ENCODE peak calls at places on chromosomes 2 and 18, in five cellular contexts. R, U, S, L and M are unnamed samples.

GRCh38 chr2:106314427-106314826 is 120.3 kb upstream of the UXS1 start:
- DNase-seq in U (no peak), R (no peak), L (no peak), S (no peak), M (no peak)

GRCh38 chr2:10253596-10254372 is 48.9 kb upstream of the HPCAL1 start:
- DNase-seq in L (no peak), U (no peak), S (no peak), R (no peak), M (no peak)

GRCh38 chr2:188629890-188630483 is 338.3 kb downstream of the GULP1 start:
- DNase-seq in L (no peak), S (no peak), U (no peak), R (no peak), M (no peak)

GRCh38 chr18:79803611-79804051 is 5.9 kb downstream of the KCNG2 start:
- DNase-seq in L (peak), U (no peak), R (no peak), S (no peak), M (no peak)

GRCh38 chr2:45711224-45711623 is 59.7 kb downstream of the PRKCE start:
- DNase-seq in U (no peak), R (no peak), S (no peak), L (no peak), M (no peak)

GRCh38 chr18:12515550-12515949 is 107.8 kb downstream of the PRELID3A start:
- DNase-seq in S (no peak), L (no peak), R (no peak), U (no peak), M (no peak)

GRCh38 chr18:23735021-23735464 is 45.8 kb downstream of the LAMA3 start:
- DNase-seq in R (no peak), S (no peak), L (no peak), U (no peak), M (no peak)

GRCh38 chr2:173880561-173880960 is 84.6 kb downstream of the SP3 start:
- DNase-seq in U (no peak), R (no peak), S (no peak), L (no peak), M (no peak)

GRCh38 chr2:158756976-158757375 is 38.1 kb upstream of the DAPL1 start:
- DNase-seq in L (no peak), R (no peak), U (no peak), S (no peak), M (no peak)

GRCh38 chr18:59961086-59961485 is 61.3 kb downstream of the PMAIP1 start:
- DNase-seq in S (peak), R (no peak), U (no peak), L (no peak), M (peak)

GRCh38 chr18:49972535-49972934 is 159.2 kb upstream of the ACAA2 start:
- DNase-seq in L (no peak), R (no peak), S (no peak), U (no peak), M (no peak)

GRCh38 chr18:74281011-74281638 is 10.6 kb downstream of the CYB5A start:
- DNase-seq in U (no peak), L (no peak), R (no peak), S (no peak), M (no peak)

GRCh38 chr2:208406474-208407451 is at the start of gene PTH2R:
- DNase-seq in S (no peak), L (no peak), U (no peak), R (no peak), M (no peak)

GRCh38 chr2:70959851-70960832 is 18.3 kb upstream of the ANKRD53 start:
- DNase-seq in S (no peak), R (no peak), L (peak), U (no peak), M (no peak)

GRCh38 chr2:229610359-229610758 is 104.0 kb downstream of the DNER start:
- DNase-seq in S (no peak), U (no peak), R (no peak), L (no peak), M (no peak)

GRCh38 chr2:212912445-212913103 is 238.8 kb downstream of the IKZF2 start:
- DNase-seq in L (no peak), S (peak), R (no peak), U (no peak), M (no peak)

GRCh38 chr2:161090401-161090800 is 69.8 kb upstream of the TANK start:
- DNase-seq in R (peak), L (no peak), S (no peak), U (no peak), M (no peak)

GRCh38 chr2:84031312-84031711 is 427.8 kb downstream of the SUCLG1 start:
- DNase-seq in S (no peak), R (no peak), L (no peak), U (no peak), M (no peak)

GRCh38 chr18:62715439-62715792 is at the start of gene PHLPP1:
- DNase-seq in U (no peak), S (no peak), L (no peak), R (no peak), M (no peak)

GRCh38 chr2:12948231-12948962 is 231.7 kb downstream of the TRIB2 start:
- DNase-seq in R (no peak), L (no peak), U (no peak), S (no peak), M (no peak)

GRCh38 chr2:237429761-237430160 is 15.8 kb upstream of the COL6A3 start:
- DNase-seq in S (no peak), L (no peak), U (no peak), R (peak), M (no peak)

GRCh38 chr2:219111375-219112069 is 49.1 kb downstream of the NHEJ1 start:
- DNase-seq in S (no peak), R (no peak), U (no peak), L (no peak), M (no peak)
- H3K4me3 ChIP-seq in S (no peak), R (no peak), U (no peak), L (no peak), M (no peak)

DNA sequence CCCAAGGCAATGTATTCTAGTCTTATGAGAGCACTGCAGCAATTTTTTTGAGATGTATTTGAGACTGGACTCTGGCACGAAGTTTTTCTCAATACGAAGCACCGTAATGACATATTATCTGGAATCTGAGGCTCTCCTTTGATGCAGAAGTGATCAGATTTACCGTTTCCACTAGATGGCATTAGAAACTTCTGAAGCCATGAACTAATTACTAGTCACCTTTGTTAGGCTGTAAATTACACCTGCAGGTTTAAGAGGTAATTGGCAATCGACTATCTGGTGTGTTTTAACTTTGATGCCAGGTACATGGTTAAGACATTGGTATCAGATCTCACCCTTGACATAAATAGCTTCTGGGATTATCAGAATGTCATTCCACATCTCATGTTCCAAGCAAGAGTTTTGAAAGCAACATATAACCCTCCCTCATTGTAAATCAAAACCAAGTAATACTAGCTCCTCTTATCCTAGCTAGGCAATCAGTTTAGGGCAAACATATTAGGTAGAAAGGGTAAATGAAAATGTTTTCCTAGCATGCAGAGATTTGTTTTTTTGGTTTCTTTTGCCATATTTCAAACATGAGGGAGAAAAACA is 254.6 kb upstream of the SPRED2 start:
- DNase-seq in U (no peak), S (no peak), L (no peak), R (no peak), M (no peak)
- TF ChIP-seq CTCF in U (peak), S (no peak), L (no peak), R (no peak), M (peak)

GRCh38 chr18:72673242-72673641 is 129.1 kb upstream of the CBLN2 start:
- DNase-seq in L (no peak), S (no peak), R (no peak), U (no peak), M (no peak)

GRCh38 chr18:72672364-72673151 is 128.4 kb upstream of the CBLN2 start:
- DNase-seq in S (no peak), U (no peak), R (peak), L (no peak), M (peak)

GRCh38 chr18:72667932-72668331 is 123.8 kb upstream of the CBLN2 start:
- DNase-seq in L (no peak), S (no peak), R (no peak), U (no peak), M (no peak)
- H3K4me3 ChIP-seq in L (no peak), S (no peak), R (no peak), U (no peak), M (no peak)

GRCh38 chr2:383173-383572 is 95.3 kb upstream of the ALKAL2 start:
- DNase-seq in L (no peak), R (no peak), S (peak), U (no peak), M (no peak)
- TF ChIP-seq CTCF in L (no peak), R (no peak), S (no peak), U (no peak), M (no peak)

GRCh38 chr2:203820969-203821368 is 46.6 kb upstream of the CTLA4 start:
- DNase-seq in R (peak), S (no peak), L (no peak), U (no peak), M (no peak)
- H3K4me3 ChIP-seq in R (no peak), S (no peak), L (no peak), U (no peak), M (no peak)

DNA sequence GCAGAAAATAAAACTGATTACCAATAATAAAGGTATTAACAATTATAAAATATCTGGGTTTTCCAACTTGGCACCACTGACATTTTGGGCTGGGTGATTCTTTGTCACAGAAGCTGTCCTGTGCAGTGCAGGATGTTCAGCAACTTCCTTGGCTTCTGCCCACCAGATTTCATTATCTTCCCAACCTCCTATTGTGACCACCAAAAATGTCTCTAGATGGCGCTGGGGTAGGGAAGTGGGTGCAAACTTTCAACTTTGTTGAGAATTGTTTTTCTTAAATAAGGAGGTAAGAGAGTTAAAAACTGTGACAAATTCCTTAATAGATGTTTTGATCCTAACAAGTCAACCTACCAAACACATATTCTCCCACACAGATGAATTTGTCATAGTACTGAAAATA is 90.1 kb downstream of the GAREM1 start:
- DNase-seq in R (no peak), S (no peak), L (no peak), U (no peak), M (no peak)
- TF ChIP-seq CTCF in R (no peak), S (no peak), L (no peak), U (no peak), M (no peak)

GRCh38 chr2:60806595-60806987 is 50.5 kb downstream of the PAPOLG start:
- DNase-seq in L (no peak), U (no peak), S (no peak), R (no peak), M (no peak)
- H3K4me3 ChIP-seq in L (no peak), U (no peak), S (no peak), R (no peak), M (no peak)

GRCh38 chr2:36705326-36706020 is 9.0 kb downstream of the VIT start:
- DNase-seq in S (no peak), L (no peak), R (no peak), U (no peak), M (no peak)
- TF ChIP-seq CTCF in S (no peak), L (no peak), R (no peak), U (no peak), M (no peak)

GRCh38 chr2:8002765-8003393 is 679.0 kb upstream of the ID2 start:
- DNase-seq in L (no peak), R (no peak), U (no peak), S (no peak), M (peak)

GRCh38 chr2:8004250-8004681 is 677.6 kb upstream of the ID2 start:
- DNase-seq in R (no peak), S (no peak), L (no peak), U (no peak), M (no peak)

GRCh38 chr2:8006181-8006580 is 675.7 kb upstream of the ID2 start:
- DNase-seq in S (no peak), L (no peak), U (no peak), R (no peak), M (no peak)

GRCh38 chr2:8000861-8001260 is 681.0 kb upstream of the ID2 start:
- DNase-seq in U (no peak), S (no peak), L (no peak), R (no peak), M (no peak)

DNA sequence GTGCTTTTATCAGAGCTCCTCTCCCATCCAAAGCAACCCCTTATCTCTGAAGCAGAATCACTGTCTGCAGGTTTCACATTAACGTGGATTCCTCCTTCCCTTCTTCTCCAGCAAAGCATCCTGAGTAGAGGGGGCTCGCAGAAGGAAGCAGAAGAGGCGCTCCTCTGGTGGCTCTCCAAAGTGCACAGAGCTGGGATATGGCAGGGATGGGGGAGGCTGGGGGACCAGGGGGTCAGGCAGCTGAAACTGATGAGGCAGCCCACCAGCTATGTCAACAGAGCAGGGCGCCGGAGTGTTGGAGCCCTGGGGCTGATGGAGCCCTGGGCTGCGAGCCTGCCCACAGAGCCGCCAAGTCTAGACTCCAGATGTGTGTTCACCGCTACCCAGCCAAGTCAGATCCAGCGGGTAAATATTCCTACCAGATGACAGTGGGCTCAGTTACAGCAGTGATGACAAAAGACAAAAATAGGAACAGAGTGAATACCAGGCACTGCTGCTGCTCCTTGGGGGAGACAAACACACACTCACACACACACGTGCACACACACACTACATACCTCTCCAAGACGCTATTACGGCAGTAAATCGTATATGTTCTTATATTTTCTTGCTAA is 678.3 kb upstream of the ID2 start:
- DNase-seq in L (peak), S (peak), R (no peak), U (no peak), M (no peak)
- H3K4me3 ChIP-seq in L (peak), S (no peak), R (no peak), U (no peak), M (no peak)